ENCODE peak calls at places on chromosomes 13 and 19, in four cellular contexts. D, G, O and Q are unnamed samples.

GRCh38 chr19:47231215-47232054 is 436 bp upstream of the BBC3 start:
- DNase-seq in D (peak), G (peak), O (peak), Q (peak)

GRCh38 chr19:50420808-50421207 is 2.1 kb downstream of the SPIB start:
- DNase-seq in D (no peak), G (no peak), O (no peak), Q (no peak)

GRCh38 chr13:24148414-24149305 is 11.9 kb upstream of the SPATA13 start:
- DNase-seq in D (no peak), G (peak), O (peak), Q (peak)

GRCh38 chr19:18765224-18765623 is 25.9 kb downstream of the COMP start:
- DNase-seq in D (no peak), G (no peak), O (no peak), Q (no peak)

GRCh38 chr13:101397742-101398141 is 18.6 kb downstream of the NALCN start:
- DNase-seq in D (no peak), G (peak), O (no peak), Q (no peak)

GRCh38 chr13:48144413-48145035 is 49.6 kb upstream of the MED4 start:
- DNase-seq in D (no peak), G (no peak), O (no peak), Q (no peak)

GRCh38 chr13:89627991-89628390 is 1719.5 kb upstream of the MIR17HG start:
- DNase-seq in D (no peak), G (no peak), O (no peak), Q (no peak)

GRCh38 chr19:3708207-3708931 is at the start of gene TJP3:
- DNase-seq in D (no peak), G (no peak), O (peak), Q (no peak)

GRCh38 chr13:110265682-110266430 is 41.1 kb downstream of the COL4A1 start:
- DNase-seq in D (no peak), G (no peak), O (peak), Q (peak)

GRCh38 chr13:70630247-70630646 is 522.0 kb upstream of the KLHL1 start:
- DNase-seq in D (no peak), G (peak), O (no peak), Q (no peak)

GRCh38 chr19:4327252-4327876 is 11.3 kb downstream of the STAP2 start:
- DNase-seq in D (peak), G (peak), O (peak), Q (no peak)

GRCh38 chr13:44899967-44900366 is 89.3 kb downstream of the NUFIP1 start:
- DNase-seq in D (no peak), G (no peak), O (no peak), Q (no peak)

GRCh38 chr13:94672400-94672799 is 39.9 kb downstream of the SOX21 start:
- DNase-seq in D (no peak), G (no peak), O (no peak), Q (no peak)

GRCh38 chr13:41416276-41416675 is 41.1 kb upstream of the RGCC start:
- DNase-seq in D (no peak), G (no peak), O (no peak), Q (no peak)

GRCh38 chr13:21579754-21580316 is 24.1 kb downstream of the MICU2 start:
- DNase-seq in D (no peak), G (no peak), O (no peak), Q (no peak)

GRCh38 chr13:80168089-80168850 is 172.7 kb downstream of the SPRY2 start:
- DNase-seq in D (no peak), G (no peak), O (no peak), Q (no peak)